ENCODE peak calls at places on chromosomes 11 and 22, in nine cellular contexts. U is GM18507; R is caudate nucleus; Z is T-helper 2 cell; W is neural crest cell; M is Right ventricle myocardium superior; I is activated CD4-positive, alpha-beta T cell treated with anti-CD3 and anti-CD28 coated beads, Interleukin-2, amount 50 U/mL, for 1 hour; V is T-helper 1 cell; N is stimulated activated CD8-positive, alpha-beta memory T cell treated with anti-CD3 and anti-CD28 coated beads, Interleukin-15, amount 100 ng/mL, for 4 hours. Y is an unnamed sample.

GRCh38 chr22:22047266-22047665 is 64.7 kb upstream of the TOP3B start:
- DNase-seq in R (no peak), W (no peak), M (no peak), Z (no peak), I (no peak), U (no peak), N (no peak), V (no peak), Y (no peak)

GRCh38 chr11:122085712-122086111 is 30.3 kb downstream of the BLID start:
- DNase-seq in V (no peak), R (no peak), M (no peak), Z (no peak), W (no peak), N (no peak), U (no peak), I (no peak), Y (no peak)

GRCh38 chr11:73538381-73538872 is 59.5 kb downstream of the FAM168A start:
- DNase-seq in V (no peak), Z (no peak), W (no peak), N (no peak), I (no peak), M (no peak), U (no peak), R (no peak), Y (no peak)

GRCh38 chr22:17087176-17088131 is 2.7 kb downstream of the IL17RA start:
- DNase-seq in U (no peak), I (peak; percentile 23), M (no peak), R (no peak), V (no peak), Z (no peak), N (no peak), W (no peak), Y (no peak)

GRCh38 chr11:107929611-107930200 is 1.5 kb downstream of the RAB39A start:
- DNase-seq in Z (no peak), R (no peak), N (no peak), I (no peak), V (no peak), U (no peak), W (no peak), M (peak; percentile 47), Y (no peak)

GRCh38 chr11:45026835-45027234 is 76.2 kb upstream of the TP53I11 start:
- DNase-seq in Z (no peak), U (no peak), W (no peak), V (no peak), I (no peak), R (no peak), N (no peak), M (no peak), Y (no peak)

GRCh38 chr11:98358551-98358950 is 662.2 kb upstream of the CNTN5 start:
- DNase-seq in U (no peak), W (no peak), M (no peak), I (no peak), Z (no peak), R (no peak), V (no peak), N (no peak), Y (no peak)

GRCh38 chr11:35412285-35412684 is 7.1 kb downstream of the SLC1A2 start:
- DNase-seq in I (no peak), V (no peak), N (no peak), R (no peak), U (no peak), M (no peak), Z (no peak), W (no peak), Y (peak; percentile 5)

GRCh38 chr22:30235687-30236170 is 10.8 kb downstream of the LIF start:
- DNase-seq in R (no peak), Z (no peak), N (no peak), M (no peak), V (no peak), U (no peak), W (no peak), I (no peak), Y (peak; percentile 97)

GRCh38 chr11:4839851-4840549 is 9.0 kb downstream of the OR51S1 start:
- DNase-seq in M (no peak), I (no peak), N (no peak), Z (no peak), V (no peak), W (no peak), U (no peak), R (no peak), Y (no peak)

GRCh38 chr11:110356769-110357671 is 60.6 kb upstream of the RDX start:
- DNase-seq in I (no peak), M (no peak), V (no peak), N (no peak), W (no peak), R (no peak), U (no peak), Z (no peak), Y (peak; percentile 83)